ENCODE peak calls at places on chromosomes 6 and 20, in ten cellular contexts. K is ovary, P is NB4, E is lower leg skin, I is Peyer's patch, U is adrenal gland, B is uterus, C is sigmoid colon, Z is tibial nerve, V is esophagus squamous epithelium. O is an unnamed sample.

GRCh38 chr20:47198996-47199552 is 157.4 kb downstream of the ZMYND8 start:
- DNase-seq in P (no peak), K (no peak), I (no peak), U (no peak), C (no peak), B (no peak), Z (no peak), V (no peak), E (no peak), O (no peak)

GRCh38 chr6:112833546-112834215 is 486.6 kb downstream of the RFPL4B start:
- DNase-seq in Z (no peak), C (no peak), U (no peak), I (no peak), P (no peak), B (no peak), V (no peak), E (no peak), K (no peak), O (no peak)

GRCh38 chr6:101294676-101295075 is 98.8 kb upstream of the GRIK2 start:
- DNase-seq in E (no peak), P (no peak), B (no peak), C (no peak), K (no peak), V (no peak), U (no peak), Z (no peak), I (no peak), O (no peak)

GRCh38 chr20:19259182-19259591 is 46.7 kb downstream of the SLC24A3 start:
- DNase-seq in Z (no peak), C (no peak), V (no peak), K (no peak), U (no peak), P (peak; percentile 37), I (no peak), B (no peak), E (peak; percentile 64), O (no peak)

GRCh38 chr6:106444777-106445507 is 84.4 kb downstream of the CRYBG1 start:
- DNase-seq in B (no peak), P (peak; percentile 81), E (no peak), C (no peak), I (no peak), U (no peak), V (no peak), K (no peak), Z (peak; percentile 39), O (peak; percentile 69)

GRCh38 chr6:61810047-61810446 is 476.0 kb downstream of the KHDRBS2 start:
- DNase-seq in B (no peak), K (no peak), V (no peak), I (no peak), Z (no peak), U (no peak), E (no peak), P (no peak), C (no peak), O (no peak)

GRCh38 chr6:134954272-134954990 is 4.5 kb upstream of the ALDH8A1 start:
- DNase-seq in C (no peak), P (no peak), E (no peak), U (no peak), V (no peak), I (no peak), K (no peak), Z (no peak), B (no peak), O (no peak)

GRCh38 chr6:14713008-14713452 is 532.8 kb upstream of the JARID2 start:
- DNase-seq in I (no peak), C (peak; percentile 83), B (peak; percentile 25), E (no peak), P (peak; percentile 60), U (peak; percentile 29), K (peak; percentile 53), V (no peak), Z (no peak), O (peak; percentile 57)

GRCh38 chr6:168778201-168778600 is 337.2 kb downstream of the SMOC2 start:
- DNase-seq in V (no peak), P (no peak), E (no peak), C (peak; percentile 80), B (peak; percentile 45), U (peak; percentile 18), I (no peak), K (peak; percentile 84), Z (peak; percentile 46), O (no peak)

GRCh38 chr20:60000271-60001026 is 42.2 kb downstream of the CDH26 start:
- DNase-seq in U (no peak), C (no peak), Z (no peak), V (no peak), E (no peak), B (no peak), I (no peak), K (no peak), P (peak; percentile 21), O (no peak)

GRCh38 chr6:131281471-131282270 is 146.4 kb downstream of the AKAP7 start:
- DNase-seq in K (peak; percentile 40), I (peak; percentile 82), U (peak; percentile 65), B (no peak), V (no peak), P (peak; percentile 82), C (no peak), E (no peak), Z (peak; percentile 43), O (no peak)
- TF ChIP-seq POLR2A in K (no peak), I (no peak), U (no peak), B (no peak), V (peak; percentile 13), P (no peak), C (no peak), E (no peak), Z (no peak), O (no peak)

GRCh38 chr6:139370047-139370706 is 4.3 kb downstream of the CITED2 start:
- DNase-seq in B (no peak), C (no peak), Z (peak; percentile 29), U (no peak), P (peak; percentile 84), I (no peak), V (no peak), K (no peak), E (no peak), O (peak; percentile 83)
- TF ChIP-seq POLR2A in B (no peak), C (no peak), Z (no peak), U (peak; percentile 51), P (no peak), I (no peak), V (no peak), K (no peak), E (no peak), O (no peak)

GRCh38 chr6:88167625-88167937 is 1.4 kb upstream of the CNR1 start:
- DNase-seq in V (no peak), I (no peak), E (no peak), P (no peak), Z (no peak), K (no peak), B (no peak), U (no peak), C (no peak), O (no peak)

GRCh38 chr6:88165087-88165876 is 865 bp downstream of the CNR1 start:
- DNase-seq in E (no peak), K (no peak), U (no peak), B (no peak), V (no peak), Z (no peak), P (no peak), I (peak; percentile 39), C (no peak), O (no peak)

GRCh38 chr6:88166901-88167624 is 916 bp upstream of the CNR1 start:
- DNase-seq in V (no peak), P (no peak), U (no peak), B (no peak), C (peak; percentile 67), I (peak; percentile 64), K (peak; percentile 30), E (no peak), Z (no peak), O (peak; percentile 28)

GRCh38 chr6:88166493-88166900 is 350 bp upstream of the CNR1 start:
- DNase-seq in I (peak; percentile 59), E (no peak), U (no peak), P (no peak), Z (no peak), C (no peak), V (no peak), B (no peak), K (peak; percentile 30), O (peak; percentile 22)

DNA sequence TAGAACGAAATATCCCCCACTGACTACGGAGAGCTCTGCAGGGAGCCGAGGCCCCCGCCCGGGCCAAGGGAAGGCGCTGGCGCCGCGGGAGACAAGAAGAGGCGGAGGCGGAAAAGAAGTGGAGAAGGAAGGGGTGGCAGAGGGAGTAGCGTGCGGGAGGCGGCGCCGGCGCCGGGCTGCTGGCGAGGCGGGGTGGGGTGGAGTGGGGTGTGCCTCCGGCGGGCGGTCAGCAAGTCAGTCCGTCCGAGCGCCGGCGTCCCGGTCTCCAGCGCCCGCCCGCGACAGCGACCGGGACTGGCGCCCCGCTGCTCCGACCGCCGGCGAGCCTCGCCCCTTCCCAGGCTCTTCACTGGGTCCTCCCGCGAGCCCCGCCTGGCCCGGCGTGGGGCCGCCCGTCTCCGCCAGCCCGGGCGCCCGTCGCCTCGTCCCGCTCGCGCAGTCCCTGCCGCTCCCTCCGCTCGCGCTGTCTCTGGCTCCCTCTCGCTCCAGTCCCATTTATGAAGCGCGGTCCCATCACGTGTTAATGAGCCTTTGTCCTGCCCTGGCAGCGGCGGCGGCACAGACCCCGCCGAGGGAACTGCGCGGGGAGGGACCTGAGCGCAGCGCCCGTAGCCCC is at the start of gene CNR1:
- DNase-seq in I (peak; percentile 74), K (peak; percentile 50), P (no peak), E (peak; percentile 87), V (no peak), U (peak; percentile 59), B (peak; percentile 21), Z (peak; percentile 27), C (peak; percentile 89), O (peak; percentile 53)
- TF ChIP-seq POLR2A in I (no peak), K (no peak), P (no peak), E (no peak), V (peak; percentile 48), U (peak; percentile 10), B (peak; percentile 26), Z (no peak), C (no peak), O (no peak)

GRCh38 chr6:43296780-43297494 is 1.1 kb upstream of the SLC22A7 start:
- DNase-seq in B (no peak), P (no peak), K (no peak), E (no peak), V (no peak), Z (no peak), I (no peak), C (no peak), U (no peak), O (no peak)

GRCh38 chr6:43294536-43294935 is 3.5 kb upstream of the SLC22A7 start:
- DNase-seq in B (no peak), Z (no peak), E (no peak), V (no peak), P (no peak), C (no peak), K (no peak), U (no peak), I (no peak), O (no peak)

GRCh38 chr6:43298565-43299337 is 691 bp downstream of the SLC22A7 start:
- DNase-seq in B (no peak), C (no peak), I (no peak), V (no peak), Z (no peak), U (no peak), P (no peak), K (no peak), E (no peak), O (no peak)

GRCh38 chr6:43299338-43300293 is 1.6 kb downstream of the SLC22A7 start:
- DNase-seq in V (no peak), I (no peak), E (no peak), C (no peak), B (no peak), P (no peak), Z (no peak), U (no peak), K (no peak), O (no peak)

GRCh38 chr6:43297644-43298564 is at the start of gene SLC22A7:
- DNase-seq in I (no peak), C (no peak), Z (no peak), P (no peak), E (no peak), V (no peak), K (no peak), B (no peak), U (peak; percentile 54), O (no peak)
- TF ChIP-seq POLR2A in I (no peak), C (no peak), Z (no peak), P (no peak), E (no peak), V (no peak), K (no peak), B (no peak), U (no peak), O (no peak)

O was measured in erythroblast.